ENCODE peak calls at places on chromosome 14, in seven cellular contexts. One of them, this sample, is unnamed.

GRCh38 chr14:101064121-101064661 is 160.7 kb upstream of the RTL1 start:
- DNase-seq in activated T-cell treated with anti-CD3 and anti-CD28 coated beads for 1 hour: no peak
- DNase-seq in HFFc6: no peak
- DNase-seq in GM18507: no peak
- DNase-seq in CD4-positive, alpha-beta T cell: no peak
- DNase-seq in NCI-H748 treated with DMSO at 0.1 percent for 48 hours: no peak
- DNase-seq in AG04449: no peak
- DNase-seq in this sample: no peak

GRCh38 chr14:103696466-103697071 is 18.7 kb downstream of the XRCC3 start:
- DNase-seq in activated T-cell treated with anti-CD3 and anti-CD28 coated beads for 1 hour: no peak
- DNase-seq in HFFc6: no peak
- DNase-seq in GM18507: no peak
- DNase-seq in CD4-positive, alpha-beta T cell: no peak
- DNase-seq in NCI-H748 treated with DMSO at 0.1 percent for 48 hours: no peak
- DNase-seq in AG04449: no peak
- DNase-seq in this sample: no peak

GRCh38 chr14:78997811-78998210 is 827.6 kb downstream of the NRXN3 start:
- DNase-seq in activated T-cell treated with anti-CD3 and anti-CD28 coated beads for 1 hour: no peak
- DNase-seq in HFFc6: peak; percentile 24
- DNase-seq in GM18507: no peak
- DNase-seq in CD4-positive, alpha-beta T cell: no peak
- DNase-seq in NCI-H748 treated with DMSO at 0.1 percent for 48 hours: no peak
- DNase-seq in AG04449: peak; percentile 21
- DNase-seq in this sample: no peak

GRCh38 chr14:75011356-75012097 is 8.8 kb downstream of the EIF2B2 start:
- DNase-seq in activated T-cell treated with anti-CD3 and anti-CD28 coated beads for 1 hour: no peak
- DNase-seq in HFFc6: peak; percentile 47
- DNase-seq in GM18507: no peak
- DNase-seq in CD4-positive, alpha-beta T cell: no peak
- DNase-seq in NCI-H748 treated with DMSO at 0.1 percent for 48 hours: no peak
- DNase-seq in AG04449: peak; percentile 26
- DNase-seq in this sample: no peak

GRCh38 chr14:75825147-75825592 is 156.6 kb downstream of the TGFB3 start:
- DNase-seq in activated T-cell treated with anti-CD3 and anti-CD28 coated beads for 1 hour: no peak
- DNase-seq in HFFc6: no peak
- DNase-seq in GM18507: no peak
- DNase-seq in CD4-positive, alpha-beta T cell: no peak
- DNase-seq in NCI-H748 treated with DMSO at 0.1 percent for 48 hours: no peak
- DNase-seq in AG04449: no peak
- DNase-seq in this sample: no peak

GRCh38 chr14:56718312-56718711 is 92.0 kb downstream of the OTX2 start:
- DNase-seq in activated T-cell treated with anti-CD3 and anti-CD28 coated beads for 1 hour: no peak
- DNase-seq in HFFc6: no peak
- DNase-seq in GM18507: no peak
- DNase-seq in CD4-positive, alpha-beta T cell: no peak
- DNase-seq in NCI-H748 treated with DMSO at 0.1 percent for 48 hours: no peak
- DNase-seq in AG04449: no peak
- DNase-seq in this sample: no peak

GRCh38 chr14:99121027-99121875 is 150.7 kb downstream of the BCL11B start:
- DNase-seq in activated T-cell treated with anti-CD3 and anti-CD28 coated beads for 1 hour: no peak
- DNase-seq in HFFc6: no peak
- DNase-seq in GM18507: no peak
- DNase-seq in CD4-positive, alpha-beta T cell: no peak
- DNase-seq in NCI-H748 treated with DMSO at 0.1 percent for 48 hours: no peak
- DNase-seq in AG04449: no peak
- DNase-seq in this sample: no peak

GRCh38 chr14:92719421-92719820 is 29.0 kb downstream of the LGMN start:
- DNase-seq in activated T-cell treated with anti-CD3 and anti-CD28 coated beads for 1 hour: no peak
- DNase-seq in HFFc6: peak; percentile 14
- DNase-seq in GM18507: no peak
- DNase-seq in CD4-positive, alpha-beta T cell: no peak
- DNase-seq in NCI-H748 treated with DMSO at 0.1 percent for 48 hours: no peak
- DNase-seq in AG04449: no peak
- DNase-seq in this sample: no peak

GRCh38 chr14:83779266-83779665 is 1750.7 kb upstream of the FLRT2 start:
- DNase-seq in activated T-cell treated with anti-CD3 and anti-CD28 coated beads for 1 hour: no peak
- DNase-seq in HFFc6: peak; percentile 45
- DNase-seq in GM18507: no peak
- DNase-seq in CD4-positive, alpha-beta T cell: no peak
- DNase-seq in NCI-H748 treated with DMSO at 0.1 percent for 48 hours: no peak
- DNase-seq in AG04449: peak; percentile 1
- DNase-seq in this sample: no peak

GRCh38 chr14:29220077-29220476 is 453.5 kb downstream of the FOXG1 start:
- DNase-seq in activated T-cell treated with anti-CD3 and anti-CD28 coated beads for 1 hour: no peak
- DNase-seq in HFFc6: no peak
- DNase-seq in GM18507: no peak
- DNase-seq in CD4-positive, alpha-beta T cell: no peak
- DNase-seq in NCI-H748 treated with DMSO at 0.1 percent for 48 hours: peak; percentile 90
- DNase-seq in AG04449: no peak
- DNase-seq in this sample: no peak

GRCh38 chr14:57871487-57872080 is 5.7 kb upstream of the SLC35F4 start:
- DNase-seq in activated T-cell treated with anti-CD3 and anti-CD28 coated beads for 1 hour: no peak
- DNase-seq in HFFc6: peak; percentile 36
- DNase-seq in GM18507: peak; percentile 25
- DNase-seq in CD4-positive, alpha-beta T cell: no peak
- DNase-seq in NCI-H748 treated with DMSO at 0.1 percent for 48 hours: peak; percentile 10
- DNase-seq in AG04449: no peak
- DNase-seq in this sample: peak; percentile 9

GRCh38 chr14:99821519-99822165 is 28.4 kb downstream of the EML1 start:
- DNase-seq in activated T-cell treated with anti-CD3 and anti-CD28 coated beads for 1 hour: no peak
- DNase-seq in HFFc6: peak; percentile 87
- DNase-seq in GM18507: no peak
- DNase-seq in CD4-positive, alpha-beta T cell: no peak
- DNase-seq in NCI-H748 treated with DMSO at 0.1 percent for 48 hours: no peak
- DNase-seq in AG04449: peak; percentile 84
- DNase-seq in this sample: no peak

GRCh38 chr14:41605550-41606248 is 977 bp upstream of the LRFN5 start:
- DNase-seq in activated T-cell treated with anti-CD3 and anti-CD28 coated beads for 1 hour: no peak
- DNase-seq in HFFc6: no peak
- DNase-seq in GM18507: no peak
- DNase-seq in CD4-positive, alpha-beta T cell: no peak
- DNase-seq in NCI-H748 treated with DMSO at 0.1 percent for 48 hours: peak; percentile 34
- DNase-seq in AG04449: no peak
- DNase-seq in this sample: peak; percentile 12

GRCh38 chr14:50668008-50668851 is at the start of gene SAV1:
- DNase-seq in activated T-cell treated with anti-CD3 and anti-CD28 coated beads for 1 hour: peak; percentile 27
- DNase-seq in HFFc6: peak; percentile 87
- DNase-seq in GM18507: peak; percentile 23
- DNase-seq in CD4-positive, alpha-beta T cell: peak; percentile 21
- DNase-seq in NCI-H748 treated with DMSO at 0.1 percent for 48 hours: peak; percentile 58
- DNase-seq in AG04449: peak; percentile 66
- DNase-seq in this sample: peak; percentile 81

GRCh38 chr14:93974833-93975232 is 1.5 kb downstream of the ASB2 start:
- DNase-seq in activated T-cell treated with anti-CD3 and anti-CD28 coated beads for 1 hour: no peak
- DNase-seq in HFFc6: no peak
- DNase-seq in GM18507: no peak
- DNase-seq in CD4-positive, alpha-beta T cell: no peak
- DNase-seq in NCI-H748 treated with DMSO at 0.1 percent for 48 hours: no peak
- DNase-seq in AG04449: no peak
- DNase-seq in this sample: no peak

GRCh38 chr14:29321646-29322045 is 555.1 kb downstream of the FOXG1 start:
- DNase-seq in activated T-cell treated with anti-CD3 and anti-CD28 coated beads for 1 hour: no peak
- DNase-seq in HFFc6: peak; percentile 77
- DNase-seq in GM18507: no peak
- DNase-seq in CD4-positive, alpha-beta T cell: no peak
- DNase-seq in NCI-H748 treated with DMSO at 0.1 percent for 48 hours: no peak
- DNase-seq in AG04449: no peak
- DNase-seq in this sample: no peak

GRCh38 chr14:76963366-76963765 is 65.1 kb downstream of the IRF2BPL start:
- DNase-seq in activated T-cell treated with anti-CD3 and anti-CD28 coated beads for 1 hour: no peak
- DNase-seq in HFFc6: no peak
- DNase-seq in GM18507: no peak
- DNase-seq in CD4-positive, alpha-beta T cell: no peak
- DNase-seq in NCI-H748 treated with DMSO at 0.1 percent for 48 hours: no peak
- DNase-seq in AG04449: no peak
- DNase-seq in this sample: no peak

GRCh38 chr14:37232907-37233481 is 35.3 kb downstream of the MIPOL1 start:
- DNase-seq in activated T-cell treated with anti-CD3 and anti-CD28 coated beads for 1 hour: no peak
- DNase-seq in HFFc6: peak; percentile 65
- DNase-seq in GM18507: no peak
- DNase-seq in CD4-positive, alpha-beta T cell: no peak
- DNase-seq in NCI-H748 treated with DMSO at 0.1 percent for 48 hours: peak; percentile 65
- DNase-seq in AG04449: peak; percentile 12
- DNase-seq in this sample: peak; percentile 68

GRCh38 chr14:63493246-63493645 is 49.9 kb downstream of the PPP2R5E start:
- DNase-seq in activated T-cell treated with anti-CD3 and anti-CD28 coated beads for 1 hour: no peak
- DNase-seq in HFFc6: peak; percentile 38
- DNase-seq in GM18507: no peak
- DNase-seq in CD4-positive, alpha-beta T cell: no peak
- DNase-seq in NCI-H748 treated with DMSO at 0.1 percent for 48 hours: no peak
- DNase-seq in AG04449: no peak
- DNase-seq in this sample: no peak

GRCh38 chr14:76695263-76695920 is 65.9 kb upstream of the VASH1 start:
- DNase-seq in activated T-cell treated with anti-CD3 and anti-CD28 coated beads for 1 hour: no peak
- DNase-seq in HFFc6: no peak
- DNase-seq in GM18507: no peak
- DNase-seq in CD4-positive, alpha-beta T cell: no peak
- DNase-seq in NCI-H748 treated with DMSO at 0.1 percent for 48 hours: no peak
- DNase-seq in AG04449: no peak
- DNase-seq in this sample: no peak

GRCh38 chr14:90611936-90612335 is 204.3 kb downstream of the TTC7B start:
- DNase-seq in activated T-cell treated with anti-CD3 and anti-CD28 coated beads for 1 hour: no peak
- DNase-seq in HFFc6: no peak
- DNase-seq in GM18507: no peak
- DNase-seq in CD4-positive, alpha-beta T cell: no peak
- DNase-seq in NCI-H748 treated with DMSO at 0.1 percent for 48 hours: no peak
- DNase-seq in AG04449: no peak
- DNase-seq in this sample: no peak

GRCh38 chr14:100525615-100526014 is 61.6 kb downstream of the BEGAIN start:
- DNase-seq in activated T-cell treated with anti-CD3 and anti-CD28 coated beads for 1 hour: no peak
- DNase-seq in HFFc6: no peak
- DNase-seq in GM18507: no peak
- DNase-seq in CD4-positive, alpha-beta T cell: no peak
- DNase-seq in NCI-H748 treated with DMSO at 0.1 percent for 48 hours: no peak
- DNase-seq in AG04449: no peak
- DNase-seq in this sample: no peak

GRCh38 chr14:75821828-75822521 is 159.8 kb downstream of the TGFB3 start:
- DNase-seq in activated T-cell treated with anti-CD3 and anti-CD28 coated beads for 1 hour: no peak
- DNase-seq in HFFc6: peak; percentile 49
- DNase-seq in GM18507: no peak
- DNase-seq in CD4-positive, alpha-beta T cell: no peak
- DNase-seq in NCI-H748 treated with DMSO at 0.1 percent for 48 hours: no peak
- DNase-seq in AG04449: no peak
- DNase-seq in this sample: no peak

GRCh38 chr14:22466520-22466919 is 122.5 kb downstream of the DAD1 start:
- DNase-seq in activated T-cell treated with anti-CD3 and anti-CD28 coated beads for 1 hour: no peak
- DNase-seq in HFFc6: no peak
- DNase-seq in GM18507: no peak
- DNase-seq in CD4-positive, alpha-beta T cell: no peak
- DNase-seq in NCI-H748 treated with DMSO at 0.1 percent for 48 hours: no peak
- DNase-seq in AG04449: no peak
- DNase-seq in this sample: no peak

GRCh38 chr14:21091784-21092146 is 6.7 kb downstream of the ZNF219 start:
- DNase-seq in activated T-cell treated with anti-CD3 and anti-CD28 coated beads for 1 hour: no peak
- DNase-seq in HFFc6: no peak
- DNase-seq in GM18507: no peak
- DNase-seq in CD4-positive, alpha-beta T cell: no peak
- DNase-seq in NCI-H748 treated with DMSO at 0.1 percent for 48 hours: no peak
- DNase-seq in AG04449: no peak
- DNase-seq in this sample: no peak

GRCh38 chr14:32692441-32692840 is 246.2 kb upstream of the NPAS3 start:
- DNase-seq in activated T-cell treated with anti-CD3 and anti-CD28 coated beads for 1 hour: no peak
- DNase-seq in HFFc6: no peak
- DNase-seq in GM18507: no peak
- DNase-seq in CD4-positive, alpha-beta T cell: no peak
- DNase-seq in NCI-H748 treated with DMSO at 0.1 percent for 48 hours: no peak
- DNase-seq in AG04449: no peak
- DNase-seq in this sample: no peak

GRCh38 chr14:59475709-59476108 is 8.5 kb downstream of the L3HYPDH start:
- DNase-seq in activated T-cell treated with anti-CD3 and anti-CD28 coated beads for 1 hour: no peak
- DNase-seq in HFFc6: no peak
- DNase-seq in GM18507: no peak
- DNase-seq in CD4-positive, alpha-beta T cell: no peak
- DNase-seq in NCI-H748 treated with DMSO at 0.1 percent for 48 hours: no peak
- DNase-seq in AG04449: no peak
- DNase-seq in this sample: no peak

GRCh38 chr14:101037021-101037817 is 133.7 kb upstream of the RTL1 start:
- DNase-seq in activated T-cell treated with anti-CD3 and anti-CD28 coated beads for 1 hour: no peak
- DNase-seq in HFFc6: no peak
- DNase-seq in GM18507: no peak
- DNase-seq in CD4-positive, alpha-beta T cell: no peak
- DNase-seq in NCI-H748 treated with DMSO at 0.1 percent for 48 hours: no peak
- DNase-seq in AG04449: no peak
- DNase-seq in this sample: no peak

GRCh38 chr14:92507174-92507768 is 6.3 kb upstream of the RIN3 start:
- DNase-seq in activated T-cell treated with anti-CD3 and anti-CD28 coated beads for 1 hour: no peak
- DNase-seq in HFFc6: no peak
- DNase-seq in GM18507: no peak
- DNase-seq in CD4-positive, alpha-beta T cell: no peak
- DNase-seq in NCI-H748 treated with DMSO at 0.1 percent for 48 hours: peak; percentile 97
- DNase-seq in AG04449: no peak
- DNase-seq in this sample: no peak

GRCh38 chr14:23067847-23068791 is 10.8 kb upstream of the CDH24 start:
- DNase-seq in activated T-cell treated with anti-CD3 and anti-CD28 coated beads for 1 hour: no peak
- DNase-seq in HFFc6: no peak
- DNase-seq in GM18507: no peak
- DNase-seq in CD4-positive, alpha-beta T cell: no peak
- DNase-seq in NCI-H748 treated with DMSO at 0.1 percent for 48 hours: no peak
- DNase-seq in AG04449: no peak
- DNase-seq in this sample: no peak

GRCh38 chr14:71341160-71341559 is 433.9 kb downstream of the PCNX1 start:
- DNase-seq in activated T-cell treated with anti-CD3 and anti-CD28 coated beads for 1 hour: no peak
- DNase-seq in HFFc6: no peak
- DNase-seq in GM18507: no peak
- DNase-seq in CD4-positive, alpha-beta T cell: no peak
- DNase-seq in NCI-H748 treated with DMSO at 0.1 percent for 48 hours: no peak
- DNase-seq in AG04449: no peak
- DNase-seq in this sample: no peak

GRCh38 chr14:95482967-95483842 is 33.2 kb downstream of the SYNE3 start:
- DNase-seq in activated T-cell treated with anti-CD3 and anti-CD28 coated beads for 1 hour: no peak
- DNase-seq in HFFc6: peak; percentile 93
- DNase-seq in GM18507: no peak
- DNase-seq in CD4-positive, alpha-beta T cell: no peak
- DNase-seq in NCI-H748 treated with DMSO at 0.1 percent for 48 hours: no peak
- DNase-seq in AG04449: peak; percentile 64
- DNase-seq in this sample: peak; percentile 64

GRCh38 chr14:63853831-63854293 is 1.1 kb downstream of the SYNE2 start:
- DNase-seq in activated T-cell treated with anti-CD3 and anti-CD28 coated beads for 1 hour: peak; percentile 34
- DNase-seq in HFFc6: peak; percentile 32
- DNase-seq in GM18507: no peak
- DNase-seq in CD4-positive, alpha-beta T cell: peak; percentile 63
- DNase-seq in NCI-H748 treated with DMSO at 0.1 percent for 48 hours: peak; percentile 60
- DNase-seq in AG04449: no peak
- DNase-seq in this sample: peak; percentile 26